ENCODE peak calls at places on chromosomes 11 and 22, in five cellular contexts. One of them, this sample, is unnamed.

GRCh38 chr22:19820880-19821522 is 33.7 kb downstream of the GNB1L start:
- DNase-seq in lower lobe of right lung: peak; percentile 41
- DNase-seq in upper lobe of right lung: peak; percentile 56
- DNase-seq in foreskin keratinocyte: no peak
- DNase-seq in esophagus squamous epithelium: no peak
- DNase-seq in this sample: no peak

GRCh38 chr11:116852261-116853125 is 15.1 kb upstream of the APOA1 start:
- DNase-seq in upper lobe of right lung: no peak
- DNase-seq in esophagus squamous epithelium: no peak
- DNase-seq in foreskin keratinocyte: peak; percentile 41
- DNase-seq in lower lobe of right lung: no peak
- DNase-seq in this sample: no peak

GRCh38 chr11:119363874-119364590 is 17.5 kb downstream of the USP2 start:
- DNase-seq in esophagus squamous epithelium: no peak
- DNase-seq in foreskin keratinocyte: no peak
- DNase-seq in lower lobe of right lung: peak; percentile 70
- DNase-seq in upper lobe of right lung: peak; percentile 79
- DNase-seq in this sample: no peak

GRCh38 chr11:3156282-3156660 is 8.8 kb downstream of the OSBPL5 start:
- DNase-seq in lower lobe of right lung: no peak
- DNase-seq in esophagus squamous epithelium: no peak
- DNase-seq in foreskin keratinocyte: no peak
- DNase-seq in upper lobe of right lung: no peak
- DNase-seq in this sample: no peak

GRCh38 chr22:17575151-17575550 is 11.9 kb downstream of the SLC25A18 start:
- DNase-seq in esophagus squamous epithelium: no peak
- DNase-seq in lower lobe of right lung: no peak
- DNase-seq in foreskin keratinocyte: no peak
- DNase-seq in upper lobe of right lung: no peak
- DNase-seq in this sample: no peak

GRCh38 chr11:83070878-83071640 is 638 bp downstream of the RAB30 start:
- DNase-seq in foreskin keratinocyte: no peak
- DNase-seq in lower lobe of right lung: peak; percentile 49
- DNase-seq in upper lobe of right lung: peak; percentile 71
- DNase-seq in esophagus squamous epithelium: no peak
- DNase-seq in this sample: no peak

GRCh38 chr22:46612904-46613605 is 7.1 kb upstream of the GRAMD4 start:
- DNase-seq in lower lobe of right lung: peak; percentile 48
- DNase-seq in upper lobe of right lung: no peak
- DNase-seq in esophagus squamous epithelium: no peak
- DNase-seq in foreskin keratinocyte: no peak
- DNase-seq in this sample: no peak

GRCh38 chr11:3340025-3340424 is 38.9 kb downstream of the ZNF195 start:
- DNase-seq in upper lobe of right lung: no peak
- DNase-seq in foreskin keratinocyte: peak; percentile 71
- DNase-seq in lower lobe of right lung: no peak
- DNase-seq in esophagus squamous epithelium: no peak
- DNase-seq in this sample: no peak

GRCh38 chr11:96228472-96228871 is 114.5 kb downstream of the MAML2 start:
- DNase-seq in lower lobe of right lung: peak; percentile 49
- DNase-seq in esophagus squamous epithelium: no peak
- DNase-seq in upper lobe of right lung: no peak
- DNase-seq in foreskin keratinocyte: peak; percentile 81
- DNase-seq in this sample: peak; percentile 78

GRCh38 chr11:33534575-33534974 is 166.1 kb downstream of the C11orf91 start:
- DNase-seq in foreskin keratinocyte: peak; percentile 74
- DNase-seq in upper lobe of right lung: no peak
- DNase-seq in lower lobe of right lung: no peak
- DNase-seq in esophagus squamous epithelium: no peak
- DNase-seq in this sample: no peak

GRCh38 chr11:34345012-34345804 is 12.6 kb downstream of the ABTB2 start:
- DNase-seq in foreskin keratinocyte: peak; percentile 50
- DNase-seq in upper lobe of right lung: no peak
- DNase-seq in lower lobe of right lung: no peak
- DNase-seq in esophagus squamous epithelium: no peak
- DNase-seq in this sample: no peak

GRCh38 chr11:124707813-124708212 is 31.9 kb upstream of the NRGN start:
- DNase-seq in upper lobe of right lung: no peak
- DNase-seq in esophagus squamous epithelium: no peak
- DNase-seq in foreskin keratinocyte: no peak
- DNase-seq in lower lobe of right lung: no peak
- DNase-seq in this sample: no peak

GRCh38 chr22:32829451-32829851 is 27.9 kb downstream of the TIMP3 start:
- DNase-seq in lower lobe of right lung: no peak
- DNase-seq in esophagus squamous epithelium: no peak
- DNase-seq in upper lobe of right lung: no peak
- DNase-seq in foreskin keratinocyte: no peak
- DNase-seq in this sample: no peak

GRCh38 chr22:38964306-38964705 is 6.9 kb downstream of the APOBEC3A start:
- DNase-seq in esophagus squamous epithelium: no peak
- DNase-seq in upper lobe of right lung: no peak
- DNase-seq in foreskin keratinocyte: no peak
- DNase-seq in lower lobe of right lung: no peak
- DNase-seq in this sample: no peak

GRCh38 chr11:132559371-132560036 is 972.8 kb downstream of the OPCML start:
- DNase-seq in esophagus squamous epithelium: no peak
- DNase-seq in foreskin keratinocyte: no peak
- DNase-seq in upper lobe of right lung: no peak
- DNase-seq in lower lobe of right lung: no peak
- DNase-seq in this sample: no peak

GRCh38 chr11:132561937-132562336 is 970.4 kb downstream of the OPCML start:
- DNase-seq in upper lobe of right lung: no peak
- DNase-seq in foreskin keratinocyte: no peak
- DNase-seq in lower lobe of right lung: no peak
- DNase-seq in esophagus squamous epithelium: no peak
- DNase-seq in this sample: no peak

GRCh38 chr11:132563050-132563449 is 969.3 kb downstream of the OPCML start:
- DNase-seq in esophagus squamous epithelium: no peak
- DNase-seq in upper lobe of right lung: no peak
- DNase-seq in foreskin keratinocyte: no peak
- DNase-seq in lower lobe of right lung: no peak
- DNase-seq in this sample: no peak

DNA sequence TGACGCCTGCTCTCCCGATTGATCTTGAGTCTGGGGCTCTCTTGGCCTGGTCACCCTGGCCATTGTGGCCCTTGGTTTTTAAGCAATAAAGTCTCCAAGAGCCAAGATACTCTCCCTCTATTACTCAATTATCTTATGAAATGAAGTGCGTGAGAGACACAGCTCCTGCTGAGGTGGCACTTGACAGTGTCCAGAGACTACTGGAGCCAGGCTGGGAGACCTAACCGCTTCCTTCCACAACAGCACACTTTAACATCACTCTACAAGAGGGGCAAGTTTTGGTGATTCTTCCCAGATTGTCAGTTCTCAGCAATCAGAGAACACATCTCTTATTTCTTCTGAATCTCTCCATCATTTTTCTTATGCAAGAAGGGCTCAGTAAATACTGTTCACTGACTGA is 968.2 kb downstream of the OPCML start:
- DNase-seq in upper lobe of right lung: no peak
- DNase-seq in foreskin keratinocyte: no peak
- DNase-seq in esophagus squamous epithelium: no peak
- DNase-seq in lower lobe of right lung: no peak
- DNase-seq in this sample: no peak
- H3K4me1 ChIP-seq in upper lobe of right lung: no peaks in the 10 kb centered on the region
- H3K4me1 ChIP-seq in foreskin keratinocyte: no peaks in the 10 kb centered on the region
- H3K4me1 ChIP-seq in esophagus squamous epithelium: no peaks in the 10 kb centered on the region
- H3K4me1 ChIP-seq in lower lobe of right lung: peaks cover 9% of the 10 kb centered on the region
- H3K4me1 ChIP-seq in this sample: no peaks in the 10 kb centered on the region

GRCh38 chr11:46361283-46362145 is 14.3 kb downstream of the DGKZ start:
- DNase-seq in lower lobe of right lung: peak; percentile 83
- DNase-seq in upper lobe of right lung: peak; percentile 88
- DNase-seq in foreskin keratinocyte: no peak
- DNase-seq in esophagus squamous epithelium: no peak
- DNase-seq in this sample: no peak
- H3K4me1 ChIP-seq in lower lobe of right lung: peaks cover 55% of the 10 kb centered on the region
- H3K4me1 ChIP-seq in upper lobe of right lung: peaks cover 47% of the 10 kb centered on the region
- H3K4me1 ChIP-seq in foreskin keratinocyte: peaks cover 10% of the 10 kb centered on the region
- H3K4me1 ChIP-seq in esophagus squamous epithelium: peaks cover 49% of the 10 kb centered on the region
- H3K4me1 ChIP-seq in this sample: peaks cover 30% of the 10 kb centered on the region

GRCh38 chr11:86952933-86953637 is 2.1 kb downstream of the FZD4 start:
- DNase-seq in lower lobe of right lung: no peak
- DNase-seq in esophagus squamous epithelium: no peak
- DNase-seq in foreskin keratinocyte: no peak
- DNase-seq in upper lobe of right lung: no peak
- DNase-seq in this sample: no peak

GRCh38 chr11:86949995-86950993 is 4.9 kb downstream of the FZD4 start:
- DNase-seq in lower lobe of right lung: no peak
- DNase-seq in upper lobe of right lung: no peak
- DNase-seq in esophagus squamous epithelium: no peak
- DNase-seq in foreskin keratinocyte: no peak
- DNase-seq in this sample: no peak

GRCh38 chr11:86951706-86952105 is 3.5 kb downstream of the FZD4 start:
- DNase-seq in lower lobe of right lung: no peak
- DNase-seq in upper lobe of right lung: no peak
- DNase-seq in foreskin keratinocyte: no peak
- DNase-seq in esophagus squamous epithelium: no peak
- DNase-seq in this sample: no peak

GRCh38 chr11:86954288-86955110 is 696 bp downstream of the FZD4 start:
- DNase-seq in foreskin keratinocyte: no peak
- DNase-seq in upper lobe of right lung: peak; percentile 68
- DNase-seq in lower lobe of right lung: peak; percentile 52
- DNase-seq in esophagus squamous epithelium: no peak
- DNase-seq in this sample: no peak

DNA sequence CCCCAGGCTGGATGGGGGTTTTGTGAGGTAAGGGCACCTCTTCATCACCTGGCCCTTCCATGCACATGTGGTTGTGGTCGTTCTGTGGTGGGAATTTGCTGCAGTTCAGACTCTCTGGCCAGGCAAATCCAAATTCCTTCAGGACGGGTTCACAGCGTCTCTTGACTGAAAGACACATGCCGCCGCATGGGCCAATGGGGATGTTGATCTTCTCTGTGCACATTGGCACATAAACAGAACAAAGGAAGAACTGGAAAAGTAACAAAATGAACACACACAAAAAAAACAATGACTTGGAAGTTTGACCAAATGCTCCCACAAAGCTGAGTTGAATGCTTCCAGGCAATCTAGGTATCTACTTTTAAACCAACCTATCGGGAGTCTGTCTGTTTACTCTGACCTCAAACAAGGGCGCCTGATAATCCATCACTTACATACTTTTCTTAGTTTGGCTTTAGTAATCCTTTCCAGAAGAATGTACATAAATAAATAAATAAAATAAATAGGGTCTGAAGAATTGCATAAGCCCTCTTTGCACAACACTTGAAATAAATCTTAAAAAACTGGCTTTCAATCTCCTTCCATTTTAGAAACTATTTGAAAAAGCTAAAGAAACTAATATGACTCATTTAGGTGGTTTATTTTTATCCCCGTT is 2.8 kb downstream of the FZD4 start:
- DNase-seq in esophagus squamous epithelium: no peak
- DNase-seq in foreskin keratinocyte: no peak
- DNase-seq in upper lobe of right lung: no peak
- DNase-seq in lower lobe of right lung: no peak
- DNase-seq in this sample: no peak
- H3K4me1 ChIP-seq in esophagus squamous epithelium: peaks cover 21% of the 10 kb centered on the region
- H3K4me1 ChIP-seq in foreskin keratinocyte: peaks cover under 1% of the 10 kb centered on the region
- H3K4me1 ChIP-seq in upper lobe of right lung: peaks cover 43% of the 10 kb centered on the region
- H3K4me1 ChIP-seq in lower lobe of right lung: peaks cover 42% of the 10 kb centered on the region
- H3K4me1 ChIP-seq in this sample: peaks cover 61% of the 10 kb centered on the region

GRCh38 chr11:19301336-19301735 is 60.6 kb upstream of the E2F8 start:
- DNase-seq in esophagus squamous epithelium: no peak
- DNase-seq in upper lobe of right lung: no peak
- DNase-seq in lower lobe of right lung: no peak
- DNase-seq in foreskin keratinocyte: no peak
- DNase-seq in this sample: no peak
- H3K4me1 ChIP-seq in esophagus squamous epithelium: no peaks in the 10 kb centered on the region
- H3K4me1 ChIP-seq in upper lobe of right lung: no peaks in the 10 kb centered on the region
- H3K4me1 ChIP-seq in lower lobe of right lung: no peaks in the 10 kb centered on the region
- H3K4me1 ChIP-seq in foreskin keratinocyte: no peaks in the 10 kb centered on the region
- H3K4me1 ChIP-seq in this sample: no peaks in the 10 kb centered on the region

DNA sequence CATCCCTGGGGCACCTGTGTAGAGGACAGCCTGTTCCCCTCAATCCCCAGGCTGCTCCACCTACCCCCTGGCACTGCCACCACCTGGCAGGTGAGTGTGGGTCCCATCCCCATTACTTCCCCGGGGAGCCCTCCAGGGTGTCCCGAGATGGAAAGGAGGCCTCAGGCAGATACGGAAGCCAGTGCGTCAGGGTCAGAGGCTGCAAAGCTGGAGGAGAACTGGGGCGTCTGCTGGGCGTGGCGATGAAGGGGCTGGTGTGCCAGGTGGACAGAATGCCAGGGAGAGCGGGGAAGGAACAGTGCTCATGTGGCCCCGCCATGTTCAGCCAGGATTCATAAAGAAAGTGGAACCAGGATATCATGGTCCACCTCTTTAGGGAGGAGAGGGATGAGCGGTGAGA is 7.8 kb downstream of the YPEL1 start:
- DNase-seq in foreskin keratinocyte: no peak
- DNase-seq in esophagus squamous epithelium: no peak
- DNase-seq in upper lobe of right lung: no peak
- DNase-seq in lower lobe of right lung: no peak
- DNase-seq in this sample: no peak
- H3K4me1 ChIP-seq in foreskin keratinocyte: no peaks in the 10 kb centered on the region
- H3K4me1 ChIP-seq in esophagus squamous epithelium: no peaks in the 10 kb centered on the region
- H3K4me1 ChIP-seq in upper lobe of right lung: no peaks in the 10 kb centered on the region
- H3K4me1 ChIP-seq in lower lobe of right lung: no peaks in the 10 kb centered on the region
- H3K4me1 ChIP-seq in this sample: no peaks in the 10 kb centered on the region

GRCh38 chr11:64520013-64520412 is 71.0 kb upstream of the SLC22A12 start:
- DNase-seq in esophagus squamous epithelium: no peak
- DNase-seq in lower lobe of right lung: no peak
- DNase-seq in foreskin keratinocyte: no peak
- DNase-seq in upper lobe of right lung: peak; percentile 5
- DNase-seq in this sample: no peak
- H3K4me1 ChIP-seq in esophagus squamous epithelium: no peaks in the 10 kb centered on the region
- H3K4me1 ChIP-seq in lower lobe of right lung: no peaks in the 10 kb centered on the region
- H3K4me1 ChIP-seq in foreskin keratinocyte: no peaks in the 10 kb centered on the region
- H3K4me1 ChIP-seq in upper lobe of right lung: no peaks in the 10 kb centered on the region
- H3K4me1 ChIP-seq in this sample: no peaks in the 10 kb centered on the region

GRCh38 chr22:35308480-35308945 is 8.8 kb downstream of the TOM1 start:
- DNase-seq in esophagus squamous epithelium: no peak
- DNase-seq in foreskin keratinocyte: no peak
- DNase-seq in upper lobe of right lung: peak; percentile 23
- DNase-seq in lower lobe of right lung: no peak
- DNase-seq in this sample: no peak
- H3K4me1 ChIP-seq in esophagus squamous epithelium: peaks cover 42% of the 10 kb centered on the region
- H3K4me1 ChIP-seq in foreskin keratinocyte: no peaks in the 10 kb centered on the region
- H3K4me1 ChIP-seq in upper lobe of right lung: peaks cover 48% of the 10 kb centered on the region
- H3K4me1 ChIP-seq in lower lobe of right lung: peaks cover 56% of the 10 kb centered on the region
- H3K4me1 ChIP-seq in this sample: peaks cover 12% of the 10 kb centered on the region

GRCh38 chr11:93145381-93145780 is 52.4 kb downstream of the SLC36A4 start:
- DNase-seq in lower lobe of right lung: no peak
- DNase-seq in foreskin keratinocyte: no peak
- DNase-seq in upper lobe of right lung: no peak
- DNase-seq in esophagus squamous epithelium: no peak
- DNase-seq in this sample: no peak

GRCh38 chr11:93143186-93143585 is 54.6 kb downstream of the SLC36A4 start:
- DNase-seq in esophagus squamous epithelium: no peak
- DNase-seq in lower lobe of right lung: no peak
- DNase-seq in upper lobe of right lung: no peak
- DNase-seq in foreskin keratinocyte: no peak
- DNase-seq in this sample: no peak

GRCh38 chr11:93143800-93144199 is 54.0 kb downstream of the SLC36A4 start:
- DNase-seq in lower lobe of right lung: no peak
- DNase-seq in upper lobe of right lung: no peak
- DNase-seq in esophagus squamous epithelium: no peak
- DNase-seq in foreskin keratinocyte: no peak
- DNase-seq in this sample: no peak
- H3K4me1 ChIP-seq in lower lobe of right lung: no peaks in the 10 kb centered on the region
- H3K4me1 ChIP-seq in upper lobe of right lung: no peaks in the 10 kb centered on the region
- H3K4me1 ChIP-seq in esophagus squamous epithelium: no peaks in the 10 kb centered on the region
- H3K4me1 ChIP-seq in foreskin keratinocyte: no peaks in the 10 kb centered on the region
- H3K4me1 ChIP-seq in this sample: no peaks in the 10 kb centered on the region

This sample was measured in thoracic aorta.